ENCODE peak calls at places on chromosomes 3 and 15, in four cellular contexts. One of them, this sample, is unnamed.

GRCh38 chr3:111616417-111617105 is 21.4 kb upstream of the ZBED2 start:
- DNase-seq in MG63: no peak
- DNase-seq in occipital lobe: no peak
- DNase-seq in activated gamma-delta T cell treated with Interleukin-2 at 50 U/mL for 16 hours: peak; percentile 66
- DNase-seq in this sample: peak; percentile 61

GRCh38 chr3:132378-132777 is 64.2 kb upstream of the CHL1 start:
- DNase-seq in MG63: no peak
- DNase-seq in occipital lobe: no peak
- DNase-seq in activated gamma-delta T cell treated with Interleukin-2 at 50 U/mL for 16 hours: no peak
- DNase-seq in this sample: no peak

GRCh38 chr3:190697901-190698300 is 164.6 kb downstream of the GMNC start:
- DNase-seq in MG63: peak; percentile 52
- DNase-seq in occipital lobe: no peak
- DNase-seq in activated gamma-delta T cell treated with Interleukin-2 at 50 U/mL for 16 hours: no peak
- DNase-seq in this sample: no peak

GRCh38 chr15:83694030-83694429 is 40.1 kb downstream of the ADAMTSL3 start:
- DNase-seq in MG63: peak; percentile 27
- DNase-seq in occipital lobe: no peak
- DNase-seq in activated gamma-delta T cell treated with Interleukin-2 at 50 U/mL for 16 hours: no peak
- DNase-seq in this sample: no peak

GRCh38 chr15:33671456-33671855 is 296.8 kb upstream of the CHRM5 start:
- DNase-seq in MG63: no peak
- DNase-seq in occipital lobe: no peak
- DNase-seq in activated gamma-delta T cell treated with Interleukin-2 at 50 U/mL for 16 hours: no peak
- DNase-seq in this sample: no peak

GRCh38 chr3:113054552-113054951 is 63.8 kb downstream of the GTPBP8 start:
- DNase-seq in MG63: no peak
- DNase-seq in occipital lobe: no peak
- DNase-seq in activated gamma-delta T cell treated with Interleukin-2 at 50 U/mL for 16 hours: no peak
- DNase-seq in this sample: no peak

GRCh38 chr3:147518465-147518864 is 109.3 kb downstream of the ZIC1 start:
- DNase-seq in MG63: no peak
- DNase-seq in occipital lobe: no peak
- DNase-seq in activated gamma-delta T cell treated with Interleukin-2 at 50 U/mL for 16 hours: no peak
- DNase-seq in this sample: no peak

GRCh38 chr3:11845661-11846060 is 1.0 kb downstream of the TAMM41 start:
- DNase-seq in MG63: no peak
- DNase-seq in occipital lobe: no peak
- DNase-seq in activated gamma-delta T cell treated with Interleukin-2 at 50 U/mL for 16 hours: no peak
- DNase-seq in this sample: no peak

GRCh38 chr3:170513674-170514073 is 72.2 kb downstream of the SLC7A14 start:
- DNase-seq in MG63: no peak
- DNase-seq in occipital lobe: no peak
- DNase-seq in activated gamma-delta T cell treated with Interleukin-2 at 50 U/mL for 16 hours: no peak
- DNase-seq in this sample: no peak

GRCh38 chr3:5560199-5560598 is 372.7 kb downstream of the EDEM1 start:
- DNase-seq in MG63: no peak
- DNase-seq in occipital lobe: no peak
- DNase-seq in activated gamma-delta T cell treated with Interleukin-2 at 50 U/mL for 16 hours: no peak
- DNase-seq in this sample: no peak

GRCh38 chr3:148729656-148730055 is 32.0 kb downstream of the AGTR1 start:
- DNase-seq in MG63: no peak
- DNase-seq in occipital lobe: no peak
- DNase-seq in activated gamma-delta T cell treated with Interleukin-2 at 50 U/mL for 16 hours: no peak
- DNase-seq in this sample: no peak

GRCh38 chr3:49013738-49014660 is 4.4 kb downstream of the DALRD3 start:
- DNase-seq in MG63: no peak
- DNase-seq in occipital lobe: no peak
- DNase-seq in activated gamma-delta T cell treated with Interleukin-2 at 50 U/mL for 16 hours: peak; percentile 50
- DNase-seq in this sample: peak; percentile 37

GRCh38 chr3:194135516-194135805 is 487 bp upstream of the HES1 start:
- DNase-seq in MG63: no peak
- DNase-seq in occipital lobe: no peak
- DNase-seq in activated gamma-delta T cell treated with Interleukin-2 at 50 U/mL for 16 hours: no peak
- DNase-seq in this sample: no peak

GRCh38 chr15:43509923-43510229 is 7.5 kb upstream of the MAP1A start:
- DNase-seq in MG63: no peak
- DNase-seq in occipital lobe: no peak
- DNase-seq in activated gamma-delta T cell treated with Interleukin-2 at 50 U/mL for 16 hours: no peak
- DNase-seq in this sample: no peak

GRCh38 chr3:43330981-43331380 is 44.6 kb downstream of the SNRK start:
- DNase-seq in MG63: no peak
- DNase-seq in occipital lobe: no peak
- DNase-seq in activated gamma-delta T cell treated with Interleukin-2 at 50 U/mL for 16 hours: no peak
- DNase-seq in this sample: no peak

GRCh38 chr15:75454471-75455418 is 3.3 kb upstream of the SIN3A start:
- DNase-seq in MG63: no peak
- DNase-seq in occipital lobe: peak; percentile 83
- DNase-seq in activated gamma-delta T cell treated with Interleukin-2 at 50 U/mL for 16 hours: peak; percentile 76
- DNase-seq in this sample: peak; percentile 75

GRCh38 chr3:127135241-127136023 is 57.5 kb upstream of the PRR23E start:
- DNase-seq in MG63: peak; percentile 28
- DNase-seq in occipital lobe: peak; percentile 27
- DNase-seq in activated gamma-delta T cell treated with Interleukin-2 at 50 U/mL for 16 hours: no peak
- DNase-seq in this sample: no peak

GRCh38 chr3:108767258-108767657 is 10.0 kb upstream of the RETNLB start:
- DNase-seq in MG63: no peak
- DNase-seq in occipital lobe: no peak
- DNase-seq in activated gamma-delta T cell treated with Interleukin-2 at 50 U/mL for 16 hours: no peak
- DNase-seq in this sample: no peak

GRCh38 chr15:29103825-29104565 is 165.6 kb downstream of the NSMCE3 start:
- DNase-seq in MG63: peak; percentile 68
- DNase-seq in occipital lobe: peak; percentile 69
- DNase-seq in activated gamma-delta T cell treated with Interleukin-2 at 50 U/mL for 16 hours: peak; percentile 51
- DNase-seq in this sample: peak; percentile 38

GRCh38 chr3:13550257-13550693 is 1.4 kb downstream of the FBLN2 start:
- DNase-seq in MG63: no peak
- DNase-seq in occipital lobe: no peak
- DNase-seq in activated gamma-delta T cell treated with Interleukin-2 at 50 U/mL for 16 hours: no peak
- DNase-seq in this sample: no peak

GRCh38 chr3:101695779-101696372 is 9.4 kb upstream of the RPL24 start:
- DNase-seq in MG63: no peak
- DNase-seq in occipital lobe: no peak
- DNase-seq in activated gamma-delta T cell treated with Interleukin-2 at 50 U/mL for 16 hours: peak; percentile 36
- DNase-seq in this sample: no peak

GRCh38 chr3:193831495-193832455 is 238.8 kb downstream of the OPA1 start:
- DNase-seq in MG63: peak; percentile 98
- DNase-seq in occipital lobe: peak; percentile 42
- DNase-seq in activated gamma-delta T cell treated with Interleukin-2 at 50 U/mL for 16 hours: no peak
- DNase-seq in this sample: no peak

GRCh38 chr3:181442066-181442465 is 269.7 kb upstream of the SOX2 start:
- DNase-seq in MG63: no peak
- DNase-seq in occipital lobe: no peak
- DNase-seq in activated gamma-delta T cell treated with Interleukin-2 at 50 U/mL for 16 hours: no peak
- DNase-seq in this sample: no peak

GRCh38 chr15:47987908-47988532 is 132.8 kb upstream of the SLC24A5 start:
- DNase-seq in MG63: no peak
- DNase-seq in occipital lobe: no peak
- DNase-seq in activated gamma-delta T cell treated with Interleukin-2 at 50 U/mL for 16 hours: no peak
- DNase-seq in this sample: peak; percentile 5